ENCODE peak calls at places on chromosomes 6 and 20, in six cellular contexts. One of them, this sample, is unnamed.

GRCh38 chr20:13420625-13421024 is 199.6 kb downstream of the ISM1 start:
- DNase-seq in stimulated activated CD4-positive, alpha-beta T cell treated with anti-CD3 and anti-CD28 coated beads, TNF-alpha, amount 100 ng/mL, for 48 hours: no peak
- DNase-seq in GM23338: no peak
- DNase-seq in thyroid gland: no peak
- DNase-seq in heart left ventricle: no peak
- DNase-seq in B cell: no peak
- DNase-seq in this sample: no peak

GRCh38 chr20:45014671-45015415 is 48.5 kb downstream of the STK4 start:
- DNase-seq in heart left ventricle: no peak
- DNase-seq in stimulated activated CD4-positive, alpha-beta T cell treated with anti-CD3 and anti-CD28 coated beads, TNF-alpha, amount 100 ng/mL, for 48 hours: no peak
- DNase-seq in B cell: no peak
- DNase-seq in GM23338: no peak
- DNase-seq in thyroid gland: no peak
- DNase-seq in this sample: no peak

GRCh38 chr6:46130665-46131064 is 876 bp downstream of the ENPP4 start:
- DNase-seq in heart left ventricle: no peak
- DNase-seq in GM23338: no peak
- DNase-seq in B cell: no peak
- DNase-seq in stimulated activated CD4-positive, alpha-beta T cell treated with anti-CD3 and anti-CD28 coated beads, TNF-alpha, amount 100 ng/mL, for 48 hours: no peak
- DNase-seq in thyroid gland: no peak
- DNase-seq in this sample: no peak

GRCh38 chr6:351011-351866 is 40.3 kb upstream of the IRF4 start:
- DNase-seq in GM23338: peak
- DNase-seq in stimulated activated CD4-positive, alpha-beta T cell treated with anti-CD3 and anti-CD28 coated beads, TNF-alpha, amount 100 ng/mL, for 48 hours: no peak
- DNase-seq in heart left ventricle: no peak
- DNase-seq in B cell: no peak
- DNase-seq in thyroid gland: no peak
- DNase-seq in this sample: no peak

GRCh38 chr6:127069659-127070279 is 48.7 kb upstream of the RSPO3 start:
- DNase-seq in thyroid gland: no peak
- DNase-seq in stimulated activated CD4-positive, alpha-beta T cell treated with anti-CD3 and anti-CD28 coated beads, TNF-alpha, amount 100 ng/mL, for 48 hours: no peak
- DNase-seq in B cell: no peak
- DNase-seq in GM23338: peak
- DNase-seq in heart left ventricle: no peak
- DNase-seq in this sample: no peak

GRCh38 chr6:149289192-149289741 is 28.2 kb upstream of the TAB2 start:
- DNase-seq in heart left ventricle: no peak
- DNase-seq in B cell: no peak
- DNase-seq in stimulated activated CD4-positive, alpha-beta T cell treated with anti-CD3 and anti-CD28 coated beads, TNF-alpha, amount 100 ng/mL, for 48 hours: no peak
- DNase-seq in GM23338: no peak
- DNase-seq in thyroid gland: peak
- DNase-seq in this sample: no peak

GRCh38 chr20:9235518-9235917 is 166.6 kb downstream of the PLCB4 start:
- DNase-seq in B cell: no peak
- DNase-seq in GM23338: no peak
- DNase-seq in heart left ventricle: no peak
- DNase-seq in thyroid gland: no peak
- DNase-seq in stimulated activated CD4-positive, alpha-beta T cell treated with anti-CD3 and anti-CD28 coated beads, TNF-alpha, amount 100 ng/mL, for 48 hours: no peak
- DNase-seq in this sample: no peak

GRCh38 chr6:39769012-39769411 is 23.2 kb upstream of the DAAM2 start:
- DNase-seq in heart left ventricle: no peak
- DNase-seq in thyroid gland: no peak
- DNase-seq in B cell: no peak
- DNase-seq in stimulated activated CD4-positive, alpha-beta T cell treated with anti-CD3 and anti-CD28 coated beads, TNF-alpha, amount 100 ng/mL, for 48 hours: no peak
- DNase-seq in GM23338: no peak
- DNase-seq in this sample: no peak

GRCh38 chr6:43475506-43475905 is 1.9 kb upstream of the TJAP1 start:
- DNase-seq in GM23338: no peak
- DNase-seq in B cell: no peak
- DNase-seq in thyroid gland: no peak
- DNase-seq in stimulated activated CD4-positive, alpha-beta T cell treated with anti-CD3 and anti-CD28 coated beads, TNF-alpha, amount 100 ng/mL, for 48 hours: no peak
- DNase-seq in heart left ventricle: no peak
- DNase-seq in this sample: no peak

GRCh38 chr6:165659945-165660862 is 2.8 kb downstream of the PDE10A start:
- DNase-seq in thyroid gland: peak
- DNase-seq in GM23338: peak
- DNase-seq in stimulated activated CD4-positive, alpha-beta T cell treated with anti-CD3 and anti-CD28 coated beads, TNF-alpha, amount 100 ng/mL, for 48 hours: no peak
- DNase-seq in heart left ventricle: peak
- DNase-seq in B cell: peak
- DNase-seq in this sample: no peak

GRCh38 chr20:57450419-57450818 is 59.2 kb downstream of the RBM38 start:
- DNase-seq in stimulated activated CD4-positive, alpha-beta T cell treated with anti-CD3 and anti-CD28 coated beads, TNF-alpha, amount 100 ng/mL, for 48 hours: no peak
- DNase-seq in heart left ventricle: peak
- DNase-seq in GM23338: no peak
- DNase-seq in B cell: peak
- DNase-seq in thyroid gland: no peak
- DNase-seq in this sample: no peak

GRCh38 chr6:108715832-108716231 is 132.4 kb upstream of the ARMC2 start:
- DNase-seq in thyroid gland: no peak
- DNase-seq in GM23338: no peak
- DNase-seq in stimulated activated CD4-positive, alpha-beta T cell treated with anti-CD3 and anti-CD28 coated beads, TNF-alpha, amount 100 ng/mL, for 48 hours: no peak
- DNase-seq in B cell: no peak
- DNase-seq in heart left ventricle: no peak
- DNase-seq in this sample: no peak

GRCh38 chr6:26125015-26125690 is 37.9 kb downstream of the HFE start:
- DNase-seq in thyroid gland: peak
- DNase-seq in stimulated activated CD4-positive, alpha-beta T cell treated with anti-CD3 and anti-CD28 coated beads, TNF-alpha, amount 100 ng/mL, for 48 hours: no peak
- DNase-seq in heart left ventricle: no peak
- DNase-seq in GM23338: no peak
- DNase-seq in B cell: no peak
- DNase-seq in this sample: no peak

GRCh38 chr20:51712501-51713212 is 55.5 kb downstream of the ATP9A start:
- DNase-seq in heart left ventricle: no peak
- DNase-seq in GM23338: peak
- DNase-seq in stimulated activated CD4-positive, alpha-beta T cell treated with anti-CD3 and anti-CD28 coated beads, TNF-alpha, amount 100 ng/mL, for 48 hours: no peak
- DNase-seq in B cell: no peak
- DNase-seq in thyroid gland: no peak
- DNase-seq in this sample: no peak

GRCh38 chr6:34973547-34974248 is 84.6 kb downstream of the ANKS1A start:
- DNase-seq in thyroid gland: no peak
- DNase-seq in B cell: no peak
- DNase-seq in heart left ventricle: no peak
- DNase-seq in GM23338: peak
- DNase-seq in stimulated activated CD4-positive, alpha-beta T cell treated with anti-CD3 and anti-CD28 coated beads, TNF-alpha, amount 100 ng/mL, for 48 hours: no peak
- DNase-seq in this sample: no peak

GRCh38 chr6:40599580-40599979 is 12.4 kb upstream of the LRFN2 start:
- DNase-seq in GM23338: peak
- DNase-seq in stimulated activated CD4-positive, alpha-beta T cell treated with anti-CD3 and anti-CD28 coated beads, TNF-alpha, amount 100 ng/mL, for 48 hours: no peak
- DNase-seq in heart left ventricle: no peak
- DNase-seq in thyroid gland: peak
- DNase-seq in B cell: no peak
- DNase-seq in this sample: no peak

GRCh38 chr6:164396071-164397047 is 913.0 kb downstream of the C6orf118 start:
- DNase-seq in stimulated activated CD4-positive, alpha-beta T cell treated with anti-CD3 and anti-CD28 coated beads, TNF-alpha, amount 100 ng/mL, for 48 hours: no peak
- DNase-seq in heart left ventricle: no peak
- DNase-seq in GM23338: no peak
- DNase-seq in B cell: no peak
- DNase-seq in thyroid gland: no peak
- DNase-seq in this sample: no peak

This sample was measured in breast epithelium.